ENCODE peak calls at places on chromosome 7, in six cellular contexts. One of them, this sample, is unnamed.

GRCh38 chr7:100407285-100408180 is 21.0 kb downstream of the ZCWPW1 start:
- DNase-seq in left ventricle myocardium inferior: no peak
- DNase-seq in IMR-90: peak
- DNase-seq in AG09309: peak
- DNase-seq in endodermal cell: peak
- DNase-seq in astrocyte of the cerebellum: peak
- DNase-seq in this sample: no peak

GRCh38 chr7:127751723-127752448 is 99.9 kb downstream of the SND1 start:
- DNase-seq in IMR-90: peak
- DNase-seq in astrocyte of the cerebellum: no peak
- DNase-seq in left ventricle myocardium inferior: no peak
- DNase-seq in endodermal cell: no peak
- DNase-seq in AG09309: no peak
- DNase-seq in this sample: no peak

GRCh38 chr7:129222064-129222463 is 2.8 kb upstream of the AHCYL2 start:
- DNase-seq in astrocyte of the cerebellum: no peak
- DNase-seq in IMR-90: no peak
- DNase-seq in AG09309: no peak
- DNase-seq in left ventricle myocardium inferior: no peak
- DNase-seq in endodermal cell: no peak
- DNase-seq in this sample: no peak

GRCh38 chr7:94395141-94396041 is 696 bp downstream of the COL1A2 start:
- DNase-seq in left ventricle myocardium inferior: no peak
- DNase-seq in IMR-90: peak
- DNase-seq in astrocyte of the cerebellum: peak
- DNase-seq in endodermal cell: peak
- DNase-seq in AG09309: no peak
- DNase-seq in this sample: no peak

GRCh38 chr7:152341039-152341913 is 94.5 kb downstream of the KMT2C start:
- DNase-seq in endodermal cell: peak
- DNase-seq in astrocyte of the cerebellum: peak
- DNase-seq in IMR-90: peak
- DNase-seq in left ventricle myocardium inferior: no peak
- DNase-seq in AG09309: no peak
- DNase-seq in this sample: no peak

GRCh38 chr7:32257632-32258031 is 187.4 kb upstream of the PDE1C start:
- DNase-seq in left ventricle myocardium inferior: no peak
- DNase-seq in AG09309: no peak
- DNase-seq in endodermal cell: no peak
- DNase-seq in IMR-90: no peak
- DNase-seq in astrocyte of the cerebellum: no peak
- DNase-seq in this sample: no peak

GRCh38 chr7:44062903-44063295 is 2.5 kb downstream of the PGAM2 start:
- DNase-seq in IMR-90: no peak
- DNase-seq in AG09309: no peak
- DNase-seq in endodermal cell: no peak
- DNase-seq in left ventricle myocardium inferior: peak
- DNase-seq in astrocyte of the cerebellum: no peak
- DNase-seq in this sample: no peak

GRCh38 chr7:85025312-85025756 is 161.5 kb downstream of the SEMA3D start:
- DNase-seq in AG09309: no peak
- DNase-seq in astrocyte of the cerebellum: peak
- DNase-seq in IMR-90: no peak
- DNase-seq in left ventricle myocardium inferior: peak
- DNase-seq in endodermal cell: no peak
- DNase-seq in this sample: no peak

GRCh38 chr7:23685770-23686169 is 5.8 kb downstream of the FAM221A start:
- DNase-seq in IMR-90: peak
- DNase-seq in endodermal cell: no peak
- DNase-seq in AG09309: no peak
- DNase-seq in astrocyte of the cerebellum: no peak
- DNase-seq in left ventricle myocardium inferior: no peak
- DNase-seq in this sample: no peak

GRCh38 chr7:140062118-140062527 is 628 bp downstream of the PARP12 start:
- DNase-seq in endodermal cell: peak
- DNase-seq in astrocyte of the cerebellum: no peak
- DNase-seq in IMR-90: no peak
- DNase-seq in left ventricle myocardium inferior: peak
- DNase-seq in AG09309: no peak
- DNase-seq in this sample: no peak

GRCh38 chr7:135645296-135645904 is 16.9 kb upstream of the STMP1 start:
- DNase-seq in left ventricle myocardium inferior: no peak
- DNase-seq in endodermal cell: no peak
- DNase-seq in astrocyte of the cerebellum: peak
- DNase-seq in IMR-90: peak
- DNase-seq in AG09309: no peak
- DNase-seq in this sample: no peak

GRCh38 chr7:95433952-95434351 is 876 bp downstream of the PON2 start:
- DNase-seq in AG09309: no peak
- DNase-seq in endodermal cell: no peak
- DNase-seq in IMR-90: no peak
- DNase-seq in astrocyte of the cerebellum: no peak
- DNase-seq in left ventricle myocardium inferior: no peak
- DNase-seq in this sample: no peak

GRCh38 chr7:142556745-142557144 is 192.5 kb upstream of the PRSS1 start:
- DNase-seq in left ventricle myocardium inferior: no peak
- DNase-seq in endodermal cell: peak
- DNase-seq in AG09309: peak
- DNase-seq in IMR-90: peak
- DNase-seq in astrocyte of the cerebellum: peak
- DNase-seq in this sample: no peak
- TF ChIP-seq CTCF in left ventricle myocardium inferior: no peak
- TF ChIP-seq CTCF in endodermal cell: peak
- TF ChIP-seq CTCF in AG09309: peak
- TF ChIP-seq CTCF in IMR-90: peak
- TF ChIP-seq CTCF in astrocyte of the cerebellum: peak
- TF ChIP-seq CTCF in this sample: no peak

DNA sequence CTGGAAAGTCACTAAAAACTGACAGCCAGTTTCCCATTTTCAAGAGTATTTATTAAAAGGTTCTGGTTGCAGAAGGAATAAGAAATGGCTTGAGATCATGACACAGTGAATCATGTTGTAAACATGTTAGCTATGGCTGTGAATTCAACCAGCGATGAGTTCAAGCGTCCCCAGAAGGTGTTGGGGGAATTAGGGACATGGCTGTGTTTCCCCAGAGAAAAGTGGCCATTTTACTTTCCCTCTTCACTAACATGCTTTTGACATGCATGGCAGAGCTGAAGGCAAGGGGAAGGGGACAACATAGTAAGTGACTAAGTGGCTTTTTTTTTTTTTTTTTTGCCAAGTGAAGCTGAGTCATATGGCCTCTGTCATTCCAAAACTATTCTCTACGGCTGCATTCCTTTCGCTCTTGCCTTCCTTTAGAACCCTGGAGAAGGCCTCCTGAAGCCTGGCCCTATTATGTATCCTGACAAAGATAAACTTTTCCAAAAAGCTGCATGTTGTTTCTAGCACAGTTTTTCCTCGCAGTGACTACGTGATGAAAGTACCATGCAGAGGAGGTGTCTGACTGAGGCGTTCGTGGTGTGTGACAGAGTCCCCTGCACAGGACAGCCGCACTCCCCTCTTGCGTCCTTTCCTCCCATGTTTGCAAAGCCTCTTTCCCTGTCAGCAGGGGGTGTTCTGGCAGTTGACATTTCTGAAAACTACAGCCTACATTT is 46.9 kb downstream of the EGFR start:
- DNase-seq in IMR-90: peak
- DNase-seq in AG09309: no peak
- DNase-seq in astrocyte of the cerebellum: peak
- DNase-seq in left ventricle myocardium inferior: no peak
- DNase-seq in endodermal cell: peak
- DNase-seq in this sample: no peak
- TF ChIP-seq CTCF in IMR-90: peak
- TF ChIP-seq CTCF in AG09309: no peak
- TF ChIP-seq CTCF in astrocyte of the cerebellum: no peak
- TF ChIP-seq CTCF in left ventricle myocardium inferior: no peak
- TF ChIP-seq CTCF in endodermal cell: no peak
- TF ChIP-seq CTCF in this sample: no peak

GRCh38 chr7:110442386-110442837 is 648.5 kb upstream of the LRRN3 start:
- DNase-seq in left ventricle myocardium inferior: no peak
- DNase-seq in endodermal cell: peak
- DNase-seq in astrocyte of the cerebellum: no peak
- DNase-seq in IMR-90: peak
- DNase-seq in AG09309: no peak
- DNase-seq in this sample: no peak
- TF ChIP-seq CTCF in left ventricle myocardium inferior: peak
- TF ChIP-seq CTCF in endodermal cell: peak
- TF ChIP-seq CTCF in astrocyte of the cerebellum: peak
- TF ChIP-seq CTCF in IMR-90: peak
- TF ChIP-seq CTCF in AG09309: no peak
- TF ChIP-seq CTCF in this sample: no peak

GRCh38 chr7:1755783-1756626 is 85.9 kb downstream of the ELFN1 start:
- DNase-seq in left ventricle myocardium inferior: no peak
- DNase-seq in IMR-90: no peak
- DNase-seq in AG09309: no peak
- DNase-seq in astrocyte of the cerebellum: no peak
- DNase-seq in endodermal cell: peak
- DNase-seq in this sample: no peak

GRCh38 chr7:1757601-1758000 is 87.5 kb downstream of the ELFN1 start:
- DNase-seq in endodermal cell: no peak
- DNase-seq in left ventricle myocardium inferior: no peak
- DNase-seq in AG09309: no peak
- DNase-seq in astrocyte of the cerebellum: no peak
- DNase-seq in IMR-90: no peak
- DNase-seq in this sample: no peak

GRCh38 chr7:1758859-1759521 is 88.9 kb downstream of the ELFN1 start:
- DNase-seq in IMR-90: no peak
- DNase-seq in astrocyte of the cerebellum: no peak
- DNase-seq in left ventricle myocardium inferior: peak
- DNase-seq in AG09309: no peak
- DNase-seq in endodermal cell: peak
- DNase-seq in this sample: no peak

GRCh38 chr7:1761097-1761496 is 91.0 kb downstream of the ELFN1 start:
- DNase-seq in astrocyte of the cerebellum: no peak
- DNase-seq in endodermal cell: no peak
- DNase-seq in left ventricle myocardium inferior: no peak
- DNase-seq in IMR-90: no peak
- DNase-seq in AG09309: no peak
- DNase-seq in this sample: no peak

GRCh38 chr7:1758417-1758858 is 88.4 kb downstream of the ELFN1 start:
- DNase-seq in endodermal cell: peak
- DNase-seq in astrocyte of the cerebellum: no peak
- DNase-seq in AG09309: no peak
- DNase-seq in left ventricle myocardium inferior: peak
- DNase-seq in IMR-90: peak
- DNase-seq in this sample: no peak
- TF ChIP-seq CTCF in endodermal cell: peak
- TF ChIP-seq CTCF in astrocyte of the cerebellum: peak
- TF ChIP-seq CTCF in AG09309: peak
- TF ChIP-seq CTCF in left ventricle myocardium inferior: peak
- TF ChIP-seq CTCF in IMR-90: peak
- TF ChIP-seq CTCF in this sample: no peak